ENCODE peak calls at places on chromosomes 13 and 19, in nine cellular contexts. B is aorta; H is heart right ventricle; N is brain microvascular endothelial cell; X is GM23248; M is Karpas-422; K is CD8-positive, alpha-beta T cell; Z is left lung; V is A549. U is an unnamed sample.

GRCh38 chr13:31223215-31223614 is 23.4 kb downstream of the B3GLCT start:
- DNase-seq in Z (no peak), K (no peak), N (no peak), M (no peak), V (no peak), B (no peak), X (no peak), H (no peak), U (no peak)

GRCh38 chr13:51806571-51806970 is 2.6 kb upstream of the DHRS12 start:
- DNase-seq in X (peak), M (peak), K (no peak), H (no peak), V (no peak), B (no peak), Z (no peak), N (peak), U (peak)

GRCh38 chr13:34587586-34587985 is 354.5 kb upstream of the NBEA start:
- DNase-seq in K (no peak), V (no peak), X (no peak), N (no peak), B (no peak), Z (no peak), M (no peak), H (no peak), U (no peak)

GRCh38 chr13:27393101-27393500 is 31.3 kb upstream of the GTF3A start:
- DNase-seq in H (no peak), M (no peak), V (no peak), N (no peak), X (peak), B (no peak), Z (no peak), K (no peak), U (no peak)

GRCh38 chr19:45515081-45515624 is 7.9 kb downstream of the VASP start:
- DNase-seq in Z (peak), V (no peak), K (no peak), H (no peak), M (peak), N (no peak), B (no peak), X (no peak), U (no peak)

GRCh38 chr19:2608602-2608922 is 93.9 kb downstream of the GNG7 start:
- DNase-seq in K (no peak), M (peak), Z (no peak), H (no peak), X (no peak), N (no peak), B (no peak), V (no peak), U (no peak)

GRCh38 chr19:50949792-50950320 is 3.0 kb downstream of the KLK5 start:
- DNase-seq in M (no peak), V (no peak), B (no peak), Z (no peak), N (no peak), K (no peak), H (no peak), X (no peak), U (peak)

GRCh38 chr19:3184847-3185481 is 766 bp upstream of the NCLN start:
- DNase-seq in X (peak), H (peak), V (peak), Z (peak), N (peak), M (no peak), K (peak), B (peak), U (no peak)

GRCh38 chr13:101545521-101545920 is 93.0 kb downstream of the ITGBL1 start:
- DNase-seq in V (no peak), K (no peak), M (no peak), B (no peak), X (peak), H (no peak), Z (no peak), N (peak), U (no peak)

GRCh38 chr19:54448037-54448773 is 794 bp upstream of the LENG8 start:
- DNase-seq in N (peak), V (peak), X (peak), Z (peak), K (peak), H (no peak), M (peak), B (no peak), U (peak)

GRCh38 chr13:49443689-49444516 is at the start of the genes CAB39L and SETDB2:
- DNase-seq in M (peak), K (peak), V (peak), H (peak), Z (peak), N (peak), B (peak), X (peak), U (peak)

GRCh38 chr13:29924951-29925350 is 74.5 kb upstream of the UBL3 start:
- DNase-seq in H (no peak), X (no peak), B (no peak), M (no peak), Z (no peak), V (no peak), K (no peak), N (no peak), U (no peak)

GRCh38 chr13:25602206-25602605 is 230.4 kb downstream of the ATP8A2 start:
- DNase-seq in V (no peak), N (no peak), M (no peak), K (no peak), Z (no peak), X (no peak), H (no peak), B (no peak), U (no peak)

GRCh38 chr13:98273824-98274786 is 97.0 kb upstream of the RNF113B start:
- DNase-seq in K (no peak), M (no peak), B (no peak), Z (no peak), N (no peak), H (no peak), V (no peak), X (no peak), U (no peak)

GRCh38 chr13:112685856-112686255 is 4.0 kb upstream of the ATP11A start:
- DNase-seq in K (no peak), X (no peak), M (no peak), N (no peak), Z (no peak), H (no peak), V (no peak), B (peak), U (no peak)

GRCh38 chr13:43686557-43686956 is 100.2 kb downstream of the ENOX1 start:
- DNase-seq in X (peak), M (no peak), V (peak), H (peak), Z (no peak), K (no peak), N (peak), B (no peak), U (peak)

GRCh38 chr13:48194392-48194754 is 38.6 kb upstream of the ITM2B start:
- DNase-seq in K (no peak), M (no peak), B (no peak), N (peak), H (no peak), X (peak), V (no peak), Z (no peak), U (no peak)

GRCh38 chr13:26785845-26786630 is 25.5 kb upstream of the GPR12 start:
- DNase-seq in M (peak), N (no peak), B (peak), K (peak), Z (peak), X (no peak), H (peak), V (no peak), U (no peak)

GRCh38 chr19:54164369-54165068 is 5.0 kb upstream of the LENG1 start:
- DNase-seq in H (peak), K (peak), Z (peak), B (no peak), V (peak), M (no peak), N (no peak), X (peak), U (no peak)

GRCh38 chr19:12346896-12347295 is 13.5 kb upstream of the ZNF563 start:
- DNase-seq in X (no peak), M (peak), V (no peak), H (no peak), K (peak), B (no peak), N (no peak), Z (no peak), U (no peak)

GRCh38 chr13:102815788-102816187 is 16.9 kb downstream of the BIVM start:
- DNase-seq in V (no peak), Z (no peak), H (no peak), N (no peak), B (no peak), X (no peak), K (no peak), M (no peak), U (no peak)
- H3K27ac ChIP-seq in V (no peak), Z (no peak), H (no peak), N (no peak), B (no peak), X (no peak), K (no peak), M (no peak), U (no peak)

GRCh38 chr13:86403213-86403612 is 604.0 kb upstream of the SLITRK6 start:
- DNase-seq in K (no peak), X (no peak), Z (no peak), H (no peak), N (no peak), V (no peak), M (no peak), B (no peak), U (no peak)
- H3K27ac ChIP-seq in K (no peak), X (no peak), Z (no peak), H (peak), N (no peak), V (no peak), M (no peak), B (no peak), U (no peak)

DNA sequence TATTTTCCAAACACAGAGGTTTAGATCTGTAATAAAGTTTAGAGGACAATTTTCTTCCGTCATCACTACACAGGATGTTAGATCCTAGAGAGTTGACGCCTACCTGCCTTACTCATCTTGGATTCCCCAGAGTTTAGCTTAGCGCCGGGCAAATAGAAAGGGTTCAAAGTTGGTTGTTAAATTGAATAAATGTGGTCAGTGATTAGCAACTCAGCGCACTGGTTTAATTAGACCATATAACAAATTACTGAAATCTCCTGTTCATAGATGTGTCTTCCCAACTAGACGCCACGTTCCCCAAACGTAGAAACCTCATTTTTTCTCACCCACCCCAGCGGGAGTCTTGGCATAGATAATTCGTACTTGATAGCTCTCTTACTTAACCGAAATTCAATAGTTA is 761 bp upstream of the UFM1 start:
- DNase-seq in H (no peak), V (peak), B (no peak), N (peak), K (peak), M (peak), X (peak), Z (no peak), U (no peak)
- H3K27ac ChIP-seq in H (peak), V (peak), B (no peak), N (peak), K (peak), M (no peak), X (peak), Z (peak), U (peak)

DNA sequence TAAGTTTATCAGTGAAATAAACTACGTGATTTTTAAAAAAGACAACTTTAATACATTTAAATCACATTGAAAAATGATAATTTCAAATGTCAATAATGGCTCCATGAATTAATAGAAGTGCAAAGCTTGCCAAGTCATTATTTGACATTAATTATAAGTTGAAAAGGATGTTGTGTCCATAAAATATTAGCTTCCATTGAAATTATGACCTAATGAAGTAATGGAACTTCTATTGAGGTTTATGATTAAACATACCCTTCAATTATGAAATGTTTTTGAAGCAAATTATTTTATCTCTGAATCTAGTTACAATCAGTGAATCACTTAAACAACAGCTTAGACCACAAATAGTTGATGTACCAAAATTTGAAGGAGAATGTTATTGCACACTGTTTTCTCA is 144.2 kb downstream of the SLITRK6 start:
- DNase-seq in N (no peak), V (no peak), B (no peak), M (no peak), X (no peak), H (no peak), Z (no peak), K (no peak), U (no peak)
- H3K27ac ChIP-seq in N (no peak), V (no peak), B (no peak), M (no peak), X (no peak), H (no peak), Z (no peak), K (no peak), U (no peak)

GRCh38 chr19:1360126-1360817 is 23.4 kb upstream of the NDUFS7 start:
- DNase-seq in K (no peak), V (no peak), M (no peak), N (no peak), B (no peak), X (no peak), Z (no peak), H (no peak), U (no peak)
- H3K27ac ChIP-seq in K (no peak), V (no peak), M (no peak), N (peak), B (peak), X (peak), Z (peak), H (peak), U (peak)

GRCh38 chr13:97058417-97058816 is 64.1 kb upstream of the OXGR1 start:
- DNase-seq in K (no peak), M (no peak), H (no peak), N (no peak), B (no peak), V (no peak), Z (no peak), X (no peak), U (no peak)
- H3K27ac ChIP-seq in K (no peak), M (no peak), H (no peak), N (no peak), B (no peak), V (no peak), Z (no peak), X (no peak), U (no peak)

DNA sequence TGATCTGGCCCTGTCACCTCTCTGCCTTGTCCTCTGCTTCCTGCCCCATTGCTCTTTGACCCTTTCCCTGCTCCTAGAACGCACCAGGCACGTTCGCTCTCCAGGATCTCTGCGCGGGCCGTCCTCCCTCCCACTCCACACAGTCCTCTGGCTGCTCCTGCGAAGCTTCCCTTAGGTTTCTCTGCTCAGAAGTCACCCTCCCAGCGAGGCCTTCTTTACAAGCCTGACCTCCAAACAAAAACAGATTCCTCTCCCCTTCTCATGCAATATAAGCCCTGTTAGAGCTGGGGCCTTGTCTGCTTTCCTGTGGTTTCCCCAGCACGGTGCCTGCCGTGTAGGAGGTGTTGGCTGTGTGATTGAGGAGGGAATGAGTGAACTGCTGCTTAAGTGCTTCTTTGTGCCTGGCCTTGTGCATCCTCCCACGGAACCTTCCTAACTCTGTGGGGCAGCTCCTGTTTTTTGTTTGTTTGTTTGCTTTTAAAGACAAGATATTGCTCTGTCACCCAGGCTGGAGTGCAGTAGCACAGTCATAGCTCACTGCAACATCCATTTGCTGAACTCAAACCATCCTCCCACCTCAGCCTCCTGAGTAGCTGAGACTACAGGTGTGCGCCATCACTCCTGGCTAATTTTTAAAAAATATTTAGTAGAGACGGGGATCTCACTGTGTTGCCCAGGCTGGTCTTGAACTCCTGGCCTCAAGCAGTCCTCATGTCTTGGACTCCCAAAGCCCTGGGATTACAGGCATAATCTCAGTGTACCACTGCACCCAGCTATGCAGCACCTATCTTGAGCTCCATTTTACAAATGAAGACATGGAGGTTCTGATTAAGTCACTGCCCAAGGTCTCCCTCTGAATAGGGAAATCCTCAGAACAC is 82.0 kb downstream of the SIPA1L3 start:
- DNase-seq in H (no peak), B (no peak), M (no peak), X (no peak), K (no peak), N (peak), Z (no peak), V (no peak), U (no peak)
- H3K27ac ChIP-seq in H (no peak), B (no peak), M (peak), X (no peak), K (no peak), N (peak), Z (no peak), V (peak), U (no peak)

DNA sequence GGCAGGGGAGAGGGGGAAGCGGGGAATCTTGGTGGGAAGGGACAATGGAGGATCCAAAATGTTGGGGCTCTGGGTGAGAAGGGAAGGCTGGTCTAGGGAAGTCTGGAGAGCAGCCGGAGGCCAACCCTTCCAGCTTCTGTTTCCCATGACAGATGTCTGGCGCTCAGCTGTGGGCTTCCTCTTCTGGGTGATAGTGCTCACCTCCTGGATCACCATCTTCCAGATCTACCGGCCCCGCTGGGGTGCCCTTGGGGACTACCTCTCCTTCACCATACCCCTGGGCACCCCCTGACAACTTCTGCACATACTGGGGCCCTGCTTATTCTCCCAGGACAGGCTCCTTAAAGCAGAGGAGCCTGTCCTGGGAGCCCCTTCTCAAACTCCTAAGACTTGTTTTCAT is 1.1 kb downstream of the PSENEN start:
- DNase-seq in B (no peak), Z (no peak), H (no peak), X (no peak), V (no peak), M (no peak), N (no peak), K (no peak), U (no peak)
- H3K27ac ChIP-seq in B (no peak), Z (no peak), H (no peak), X (peak), V (peak), M (no peak), N (no peak), K (no peak), U (no peak)

GRCh38 chr19:29724741-29725140 is 9.7 kb upstream of the C19orf12 start:
- DNase-seq in V (no peak), H (no peak), B (no peak), K (no peak), Z (no peak), N (no peak), X (no peak), M (no peak), U (no peak)
- H3K27ac ChIP-seq in V (no peak), H (no peak), B (no peak), K (no peak), Z (no peak), N (no peak), X (no peak), M (no peak), U (no peak)

DNA sequence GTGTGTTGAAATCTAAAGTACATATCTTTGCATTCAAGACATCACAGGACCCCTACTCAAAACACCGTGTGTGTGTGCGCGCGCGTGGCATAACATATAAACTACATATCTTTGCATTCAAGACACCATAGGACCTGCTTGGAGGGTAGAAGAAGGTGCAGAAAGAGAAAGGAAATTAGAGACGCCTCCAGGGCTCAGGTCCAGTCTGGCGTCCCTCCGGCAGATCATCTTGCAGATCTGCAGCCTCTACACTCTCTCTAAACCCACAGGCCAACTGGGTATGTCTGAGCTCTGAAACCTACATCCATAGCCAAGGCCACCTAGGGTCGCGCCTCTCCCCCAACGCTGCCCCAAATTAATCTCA is 659 bp upstream of the PAFAH1B3 start:
- DNase-seq in H (no peak), M (no peak), N (no peak), Z (no peak), K (no peak), V (no peak), X (no peak), B (no peak), U (no peak)
- H3K27ac ChIP-seq in H (no peak), M (peak), N (no peak), Z (no peak), K (no peak), V (peak), X (no peak), B (no peak), U (no peak)

U was measured in pancreas.